ENCODE peak calls at places on chromosomes 2 and 18, in six cellular contexts. One of them, this sample, is unnamed.

GRCh38 chr2:64787019-64787365 is 133.3 kb upstream of the SERTAD2 start:
- DNase-seq in neuronal stem cell: no peak
- DNase-seq in mesenchymal stem cell: no peak
- DNase-seq in IMR-90: no peak
- DNase-seq in H9: no peak
- DNase-seq in mesendoderm: no peak
- DNase-seq in this sample: no peak

GRCh38 chr2:131517106-131517831 is 10.4 kb upstream of the CCDC74A start:
- DNase-seq in neuronal stem cell: no peak
- DNase-seq in mesenchymal stem cell: no peak
- DNase-seq in IMR-90: no peak
- DNase-seq in H9: no peak
- DNase-seq in mesendoderm: no peak
- DNase-seq in this sample: no peak

GRCh38 chr2:49174755-49175154 is 20.4 kb upstream of the FSHR start:
- DNase-seq in neuronal stem cell: no peak
- DNase-seq in mesenchymal stem cell: no peak
- DNase-seq in IMR-90: no peak
- DNase-seq in H9: no peak
- DNase-seq in mesendoderm: no peak
- DNase-seq in this sample: no peak

GRCh38 chr2:217826505-217826904 is 176.3 kb downstream of the TNS1 start:
- DNase-seq in neuronal stem cell: no peak
- DNase-seq in mesenchymal stem cell: no peak
- DNase-seq in IMR-90: no peak
- DNase-seq in H9: no peak
- DNase-seq in mesendoderm: no peak
- DNase-seq in this sample: no peak

GRCh38 chr2:54409752-54410151 is 46.4 kb upstream of the SPTBN1 start:
- DNase-seq in neuronal stem cell: no peak
- DNase-seq in mesenchymal stem cell: no peak
- DNase-seq in IMR-90: no peak
- DNase-seq in H9: peak; percentile 32
- DNase-seq in mesendoderm: peak; percentile 55
- DNase-seq in this sample: no peak

GRCh38 chr2:24124003-24124585 is 825 bp downstream of the FAM228B start:
- DNase-seq in neuronal stem cell: no peak
- DNase-seq in mesenchymal stem cell: no peak
- DNase-seq in IMR-90: peak; percentile 34
- DNase-seq in H9: no peak
- DNase-seq in mesendoderm: no peak
- DNase-seq in this sample: no peak

GRCh38 chr2:71609029-71609428 is 155.7 kb downstream of the DYSF start:
- DNase-seq in neuronal stem cell: no peak
- DNase-seq in mesenchymal stem cell: no peak
- DNase-seq in IMR-90: no peak
- DNase-seq in H9: peak; percentile 14
- DNase-seq in mesendoderm: no peak
- DNase-seq in this sample: no peak

GRCh38 chr2:84971799-84972790 is 1.1 kb downstream of the KCMF1 start:
- DNase-seq in neuronal stem cell: no peak
- DNase-seq in mesenchymal stem cell: peak; percentile 44
- DNase-seq in IMR-90: peak; percentile 42
- DNase-seq in H9: no peak
- DNase-seq in mesendoderm: peak; percentile 59
- DNase-seq in this sample: no peak

GRCh38 chr2:60707750-60708371 is 48.2 kb upstream of the PAPOLG start:
- DNase-seq in neuronal stem cell: peak; percentile 21
- DNase-seq in mesenchymal stem cell: peak; percentile 31
- DNase-seq in IMR-90: peak; percentile 28
- DNase-seq in H9: peak; percentile 43
- DNase-seq in mesendoderm: peak; percentile 25
- DNase-seq in this sample: peak; percentile 57

GRCh38 chr2:73292906-73293533 is 328 bp downstream of the EGR4 start:
- DNase-seq in neuronal stem cell: no peak
- DNase-seq in mesenchymal stem cell: no peak
- DNase-seq in IMR-90: no peak
- DNase-seq in H9: no peak
- DNase-seq in mesendoderm: no peak
- DNase-seq in this sample: peak; percentile 73

GRCh38 chr18:9365406-9365805 is 30.8 kb downstream of the TWSG1 start:
- DNase-seq in neuronal stem cell: no peak
- DNase-seq in mesenchymal stem cell: peak; percentile 26
- DNase-seq in IMR-90: peak; percentile 61
- DNase-seq in H9: no peak
- DNase-seq in mesendoderm: peak; percentile 7
- DNase-seq in this sample: no peak

GRCh38 chr2:158457092-158457825 is 507 bp downstream of the PKP4 start:
- DNase-seq in neuronal stem cell: peak; percentile 61
- DNase-seq in mesenchymal stem cell: peak; percentile 80
- DNase-seq in IMR-90: peak; percentile 61
- DNase-seq in H9: peak; percentile 71
- DNase-seq in mesendoderm: peak; percentile 80
- DNase-seq in this sample: peak; percentile 86

GRCh38 chr2:204072443-204073324 is 136.1 kb downstream of the ICOS start:
- DNase-seq in neuronal stem cell: peak; percentile 31
- DNase-seq in mesenchymal stem cell: peak; percentile 3
- DNase-seq in IMR-90: no peak
- DNase-seq in H9: peak; percentile 72
- DNase-seq in mesendoderm: peak; percentile 78
- DNase-seq in this sample: peak; percentile 90

GRCh38 chr2:196513796-196514526 is 125.6 kb upstream of the CCDC150 start:
- DNase-seq in neuronal stem cell: no peak
- DNase-seq in mesenchymal stem cell: no peak
- DNase-seq in IMR-90: no peak
- DNase-seq in H9: no peak
- DNase-seq in mesendoderm: no peak
- DNase-seq in this sample: no peak

GRCh38 chr2:196515041-196515440 is 124.5 kb upstream of the CCDC150 start:
- DNase-seq in neuronal stem cell: no peak
- DNase-seq in mesenchymal stem cell: no peak
- DNase-seq in IMR-90: no peak
- DNase-seq in H9: no peak
- DNase-seq in mesendoderm: no peak
- DNase-seq in this sample: no peak

GRCh38 chr2:196514641-196515040 is 124.9 kb upstream of the CCDC150 start:
- DNase-seq in neuronal stem cell: no peak
- DNase-seq in mesenchymal stem cell: no peak
- DNase-seq in IMR-90: no peak
- DNase-seq in H9: no peak
- DNase-seq in mesendoderm: no peak
- DNase-seq in this sample: no peak

GRCh38 chr2:196511258-196511971 is 128.1 kb upstream of the CCDC150 start:
- DNase-seq in neuronal stem cell: no peak
- DNase-seq in mesenchymal stem cell: no peak
- DNase-seq in IMR-90: no peak
- DNase-seq in H9: no peak
- DNase-seq in mesendoderm: no peak
- DNase-seq in this sample: no peak

GRCh38 chr2:196510246-196510645 is 129.3 kb upstream of the CCDC150 start:
- DNase-seq in neuronal stem cell: no peak
- DNase-seq in mesenchymal stem cell: no peak
- DNase-seq in IMR-90: no peak
- DNase-seq in H9: no peak
- DNase-seq in mesendoderm: no peak
- DNase-seq in this sample: no peak
- H3K23ac ChIP-seq in neuronal stem cell: no peak overlapping the region
- H3K23ac ChIP-seq in mesenchymal stem cell: no peak overlapping the region
- H3K23ac ChIP-seq in IMR-90: no peak overlapping the region
- H3K23ac ChIP-seq in H9: no peak overlapping the region
- H3K23ac ChIP-seq in mesendoderm: no peak overlapping the region
- H3K23ac ChIP-seq in this sample: no peak overlapping the region

DNA sequence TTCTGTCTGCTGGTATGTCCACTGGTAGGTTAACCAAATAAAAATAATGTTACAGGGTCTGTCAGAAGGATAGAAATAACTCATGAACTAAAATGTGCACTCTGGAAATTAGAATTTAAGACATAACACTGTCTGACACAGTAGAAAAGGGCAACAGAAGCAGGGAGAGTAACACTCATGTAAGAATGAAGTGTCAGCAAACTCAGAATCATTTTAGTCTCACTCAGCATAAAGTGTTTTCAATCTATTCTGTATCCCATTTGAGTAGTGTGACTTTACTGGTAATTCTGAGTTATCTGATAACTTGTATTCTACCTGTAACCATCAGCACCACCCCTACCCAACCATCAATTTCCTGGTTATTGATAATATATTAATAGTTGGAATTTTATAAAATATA is 68.3 kb downstream of the PIAS2 start:
- DNase-seq in neuronal stem cell: no peak
- DNase-seq in mesenchymal stem cell: no peak
- DNase-seq in IMR-90: no peak
- DNase-seq in H9: no peak
- DNase-seq in mesendoderm: no peak
- DNase-seq in this sample: no peak
- H3K23ac ChIP-seq in neuronal stem cell: no peak overlapping the region
- H3K23ac ChIP-seq in mesenchymal stem cell: no peak overlapping the region
- H3K23ac ChIP-seq in IMR-90: no peak overlapping the region
- H3K23ac ChIP-seq in H9: no peak overlapping the region
- H3K23ac ChIP-seq in mesendoderm: no peak overlapping the region
- H3K23ac ChIP-seq in this sample: no peak overlapping the region

GRCh38 chr2:110126086-110126773 is 10.6 kb upstream of the MALL start:
- DNase-seq in neuronal stem cell: no peak
- DNase-seq in mesenchymal stem cell: no peak
- DNase-seq in IMR-90: peak; percentile 24
- DNase-seq in H9: no peak
- DNase-seq in mesendoderm: no peak
- DNase-seq in this sample: no peak

GRCh38 chr2:110125292-110125691 is 9.7 kb upstream of the MALL start:
- DNase-seq in neuronal stem cell: no peak
- DNase-seq in mesenchymal stem cell: peak; percentile 19
- DNase-seq in IMR-90: peak; percentile 11
- DNase-seq in H9: no peak
- DNase-seq in mesendoderm: no peak
- DNase-seq in this sample: no peak

GRCh38 chr2:110126926-110127325 is 11.3 kb upstream of the MALL start:
- DNase-seq in neuronal stem cell: no peak
- DNase-seq in mesenchymal stem cell: no peak
- DNase-seq in IMR-90: no peak
- DNase-seq in H9: no peak
- DNase-seq in mesendoderm: no peak
- DNase-seq in this sample: no peak

GRCh38 chr2:110121592-110121991 is 6.0 kb upstream of the MALL start:
- DNase-seq in neuronal stem cell: no peak
- DNase-seq in mesenchymal stem cell: no peak
- DNase-seq in IMR-90: no peak
- DNase-seq in H9: no peak
- DNase-seq in mesendoderm: no peak
- DNase-seq in this sample: no peak

GRCh38 chr2:110124038-110124825 is 8.6 kb upstream of the MALL start:
- DNase-seq in neuronal stem cell: no peak
- DNase-seq in mesenchymal stem cell: no peak
- DNase-seq in IMR-90: no peak
- DNase-seq in H9: no peak
- DNase-seq in mesendoderm: no peak
- DNase-seq in this sample: no peak
- H3K23ac ChIP-seq in neuronal stem cell: no peak overlapping the region
- H3K23ac ChIP-seq in mesenchymal stem cell: no peak overlapping the region
- H3K23ac ChIP-seq in IMR-90: no peak overlapping the region
- H3K23ac ChIP-seq in H9: no peak overlapping the region
- H3K23ac ChIP-seq in mesendoderm: no peak overlapping the region
- H3K23ac ChIP-seq in this sample: no peak overlapping the region

DNA sequence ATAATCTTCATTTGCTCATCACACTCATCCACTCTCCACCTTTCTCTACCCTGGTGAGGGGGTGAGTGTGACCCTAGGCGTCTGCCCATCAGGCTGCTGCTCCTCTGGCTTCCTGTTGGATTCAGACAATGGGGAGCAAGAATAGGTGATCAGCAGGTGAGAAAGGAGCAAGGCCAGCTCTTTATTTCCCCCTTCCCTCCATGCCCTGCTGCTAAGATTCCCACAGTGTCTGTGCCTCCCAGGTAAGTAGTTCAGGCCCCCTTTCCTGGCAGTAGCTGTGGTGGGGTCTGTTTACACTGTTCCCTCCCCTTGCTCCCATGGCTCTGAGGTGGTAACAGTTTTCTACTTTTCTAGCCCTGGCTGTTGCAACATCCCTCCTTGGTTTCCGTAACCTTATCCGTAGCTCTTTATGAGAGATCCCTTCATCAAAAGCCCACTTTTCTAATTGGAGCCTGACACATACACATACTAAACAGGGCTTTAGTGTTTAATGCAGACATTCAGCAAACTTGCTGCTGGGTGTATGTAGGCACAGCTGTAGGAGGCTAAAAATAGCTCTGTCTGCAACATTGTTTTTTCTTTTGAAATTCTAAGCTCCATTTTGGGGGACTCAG is 27.5 kb downstream of the MAP2 start:
- DNase-seq in neuronal stem cell: no peak
- DNase-seq in mesenchymal stem cell: no peak
- DNase-seq in IMR-90: no peak
- DNase-seq in H9: peak; percentile 58
- DNase-seq in mesendoderm: peak; percentile 40
- DNase-seq in this sample: peak; percentile 63
- H3K23ac ChIP-seq in neuronal stem cell: no peak overlapping the region
- H3K23ac ChIP-seq in mesenchymal stem cell: no peak overlapping the region
- H3K23ac ChIP-seq in IMR-90: no peak overlapping the region
- H3K23ac ChIP-seq in H9: no peak overlapping the region
- H3K23ac ChIP-seq in mesendoderm: no peak overlapping the region
- H3K23ac ChIP-seq in this sample: no peak overlapping the region